ENCODE peak calls at places on chromosomes 7 and 10, in seven cellular contexts. One of them, this sample, is unnamed.

GRCh38 chr7:34675749-34676374 is 17.8 kb downstream of the NPSR1 start:
- DNase-seq in HFF-Myc: no peak
- DNase-seq in left lung: no peak
- DNase-seq in HFFc6: no peak
- DNase-seq in brain microvascular endothelial cell: no peak
- DNase-seq in AG09319: no peak
- DNase-seq in AG09309: no peak
- DNase-seq in this sample: no peak

GRCh38 chr7:55052726-55053431 is 34.1 kb downstream of the EGFR start:
- DNase-seq in HFF-Myc: no peak
- DNase-seq in left lung: no peak
- DNase-seq in HFFc6: peak
- DNase-seq in brain microvascular endothelial cell: peak
- DNase-seq in AG09319: no peak
- DNase-seq in AG09309: no peak
- DNase-seq in this sample: no peak

GRCh38 chr10:31320598-31321211 is 1.7 kb downstream of the ZEB1 start:
- DNase-seq in HFF-Myc: no peak
- DNase-seq in left lung: peak
- DNase-seq in HFFc6: peak
- DNase-seq in brain microvascular endothelial cell: peak
- DNase-seq in AG09319: no peak
- DNase-seq in AG09309: no peak
- DNase-seq in this sample: peak

GRCh38 chr7:30164567-30164966 is 29.8 kb downstream of the MTURN start:
- DNase-seq in HFF-Myc: no peak
- DNase-seq in left lung: no peak
- DNase-seq in HFFc6: peak
- DNase-seq in brain microvascular endothelial cell: peak
- DNase-seq in AG09319: no peak
- DNase-seq in AG09309: no peak
- DNase-seq in this sample: peak

GRCh38 chr7:7956531-7957221 is 11.9 kb upstream of the GLCCI1 start:
- DNase-seq in HFF-Myc: no peak
- DNase-seq in left lung: no peak
- DNase-seq in HFFc6: peak
- DNase-seq in brain microvascular endothelial cell: no peak
- DNase-seq in AG09319: no peak
- DNase-seq in AG09309: peak
- DNase-seq in this sample: no peak

GRCh38 chr10:85039311-85039710 is 710.9 kb downstream of the CCSER2 start:
- DNase-seq in HFF-Myc: no peak
- DNase-seq in left lung: no peak
- DNase-seq in HFFc6: no peak
- DNase-seq in brain microvascular endothelial cell: no peak
- DNase-seq in AG09319: no peak
- DNase-seq in AG09309: no peak
- DNase-seq in this sample: no peak

GRCh38 chr10:33880291-33880690 is 545.8 kb upstream of the NRP1 start:
- DNase-seq in HFF-Myc: no peak
- DNase-seq in left lung: no peak
- DNase-seq in HFFc6: no peak
- DNase-seq in brain microvascular endothelial cell: no peak
- DNase-seq in AG09319: no peak
- DNase-seq in AG09309: no peak
- DNase-seq in this sample: no peak

GRCh38 chr7:64300641-64301405 is 12.9 kb upstream of the ZNF736 start:
- DNase-seq in HFF-Myc: no peak
- DNase-seq in left lung: no peak
- DNase-seq in HFFc6: no peak
- DNase-seq in brain microvascular endothelial cell: no peak
- DNase-seq in AG09319: no peak
- DNase-seq in AG09309: no peak
- DNase-seq in this sample: no peak

GRCh38 chr10:59654007-59654406 is 55.6 kb downstream of the SLC16A9 start:
- DNase-seq in HFF-Myc: no peak
- DNase-seq in left lung: no peak
- DNase-seq in HFFc6: no peak
- DNase-seq in brain microvascular endothelial cell: no peak
- DNase-seq in AG09319: no peak
- DNase-seq in AG09309: no peak
- DNase-seq in this sample: no peak

GRCh38 chr10:90968448-90969086 is 47.7 kb upstream of the ANKRD1 start:
- DNase-seq in HFF-Myc: peak
- DNase-seq in left lung: no peak
- DNase-seq in HFFc6: peak
- DNase-seq in brain microvascular endothelial cell: peak
- DNase-seq in AG09319: no peak
- DNase-seq in AG09309: peak
- DNase-seq in this sample: no peak

GRCh38 chr7:130505753-130506152 is 13.9 kb downstream of the MEST start:
- DNase-seq in HFF-Myc: no peak
- DNase-seq in left lung: no peak
- DNase-seq in HFFc6: peak
- DNase-seq in brain microvascular endothelial cell: peak
- DNase-seq in AG09319: no peak
- DNase-seq in AG09309: no peak
- DNase-seq in this sample: no peak

GRCh38 chr10:101228682-101229274 is 485 bp downstream of the LBX1 start:
- DNase-seq in HFF-Myc: no peak
- DNase-seq in left lung: no peak
- DNase-seq in HFFc6: no peak
- DNase-seq in brain microvascular endothelial cell: no peak
- DNase-seq in AG09319: no peak
- DNase-seq in AG09309: no peak
- DNase-seq in this sample: no peak

DNA sequence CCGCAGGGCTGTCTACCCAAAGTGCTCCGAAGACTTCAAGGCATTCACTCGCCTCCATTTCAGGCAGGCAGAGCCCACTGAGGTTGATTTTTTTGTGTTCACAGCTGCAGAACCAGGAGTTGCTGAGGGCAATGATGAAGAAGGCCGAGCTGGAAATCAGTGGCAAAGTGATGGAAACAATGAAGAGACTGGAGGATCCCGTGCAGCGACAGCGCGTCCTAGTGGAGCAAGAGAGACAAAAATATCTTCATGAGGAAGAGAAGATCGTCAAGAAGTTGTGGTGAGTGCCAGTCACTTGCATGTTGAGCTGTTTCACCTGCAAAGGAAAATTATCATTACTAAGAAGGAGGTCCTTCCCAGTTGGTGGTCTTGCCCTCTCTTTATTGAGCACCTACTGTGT is 210.5 kb downstream of the ARHGAP21 start:
- DNase-seq in HFF-Myc: peak
- DNase-seq in left lung: no peak
- DNase-seq in HFFc6: no peak
- DNase-seq in brain microvascular endothelial cell: peak
- DNase-seq in AG09319: no peak
- DNase-seq in AG09309: no peak
- DNase-seq in this sample: no peak
- TF ChIP-seq CTCF in HFF-Myc: peak
- TF ChIP-seq CTCF in left lung: no peak
- TF ChIP-seq CTCF in HFFc6: peak
- TF ChIP-seq CTCF in brain microvascular endothelial cell: peak
- TF ChIP-seq CTCF in AG09319: peak
- TF ChIP-seq CTCF in AG09309: peak
- TF ChIP-seq CTCF in this sample: peak

GRCh38 chr7:93461350-93461749 is 113.2 kb downstream of the CALCR start:
- DNase-seq in HFF-Myc: no peak
- DNase-seq in left lung: no peak
- DNase-seq in HFFc6: no peak
- DNase-seq in brain microvascular endothelial cell: no peak
- DNase-seq in AG09319: no peak
- DNase-seq in AG09309: no peak
- DNase-seq in this sample: no peak
- TF ChIP-seq CTCF in HFF-Myc: no peak
- TF ChIP-seq CTCF in left lung: no peak
- TF ChIP-seq CTCF in HFFc6: no peak
- TF ChIP-seq CTCF in brain microvascular endothelial cell: no peak
- TF ChIP-seq CTCF in AG09319: no peak
- TF ChIP-seq CTCF in AG09309: no peak
- TF ChIP-seq CTCF in this sample: peak

GRCh38 chr7:4738711-4739527 is 36.5 kb upstream of the AP5Z1 start:
- DNase-seq in HFF-Myc: peak
- DNase-seq in left lung: no peak
- DNase-seq in HFFc6: peak
- DNase-seq in brain microvascular endothelial cell: peak
- DNase-seq in AG09319: peak
- DNase-seq in AG09309: peak
- DNase-seq in this sample: no peak
- TF ChIP-seq CTCF in HFF-Myc: no peak
- TF ChIP-seq CTCF in left lung: no peak
- TF ChIP-seq CTCF in HFFc6: peak
- TF ChIP-seq CTCF in brain microvascular endothelial cell: no peak
- TF ChIP-seq CTCF in AG09319: no peak
- TF ChIP-seq CTCF in AG09309: no peak
- TF ChIP-seq CTCF in this sample: no peak

DNA sequence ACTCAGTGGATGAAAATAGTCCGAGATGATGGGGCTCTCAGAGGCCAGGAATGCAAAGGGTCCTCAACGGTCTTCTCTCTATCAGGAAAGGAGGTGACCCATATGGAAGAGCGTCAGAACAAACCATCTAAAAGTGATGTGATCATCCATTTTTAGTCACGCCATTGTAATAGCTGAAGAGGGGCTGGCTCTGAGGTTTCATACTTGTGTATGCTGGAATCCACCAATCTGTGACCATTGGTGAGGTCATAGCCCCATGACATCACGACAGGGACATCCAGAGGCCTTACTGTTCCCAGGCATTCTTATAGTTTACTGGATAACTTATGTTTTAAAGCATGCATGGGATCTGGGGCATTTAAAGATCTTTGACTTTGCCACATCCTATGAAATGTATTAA is 83.6 kb downstream of the C10orf90 start:
- DNase-seq in HFF-Myc: no peak
- DNase-seq in left lung: no peak
- DNase-seq in HFFc6: no peak
- DNase-seq in brain microvascular endothelial cell: no peak
- DNase-seq in AG09319: no peak
- DNase-seq in AG09309: no peak
- DNase-seq in this sample: no peak
- TF ChIP-seq CTCF in HFF-Myc: no peak
- TF ChIP-seq CTCF in left lung: no peak
- TF ChIP-seq CTCF in HFFc6: no peak
- TF ChIP-seq CTCF in brain microvascular endothelial cell: no peak
- TF ChIP-seq CTCF in AG09319: no peak
- TF ChIP-seq CTCF in AG09309: no peak
- TF ChIP-seq CTCF in this sample: no peak

GRCh38 chr7:88357295-88357694 is 50.6 kb upstream of the STEAP4 start:
- DNase-seq in HFF-Myc: no peak
- DNase-seq in left lung: no peak
- DNase-seq in HFFc6: no peak
- DNase-seq in brain microvascular endothelial cell: peak
- DNase-seq in AG09319: no peak
- DNase-seq in AG09309: no peak
- DNase-seq in this sample: no peak
- TF ChIP-seq CTCF in HFF-Myc: no peak
- TF ChIP-seq CTCF in left lung: peak
- TF ChIP-seq CTCF in HFFc6: no peak
- TF ChIP-seq CTCF in brain microvascular endothelial cell: peak
- TF ChIP-seq CTCF in AG09319: peak
- TF ChIP-seq CTCF in AG09309: no peak
- TF ChIP-seq CTCF in this sample: peak

DNA sequence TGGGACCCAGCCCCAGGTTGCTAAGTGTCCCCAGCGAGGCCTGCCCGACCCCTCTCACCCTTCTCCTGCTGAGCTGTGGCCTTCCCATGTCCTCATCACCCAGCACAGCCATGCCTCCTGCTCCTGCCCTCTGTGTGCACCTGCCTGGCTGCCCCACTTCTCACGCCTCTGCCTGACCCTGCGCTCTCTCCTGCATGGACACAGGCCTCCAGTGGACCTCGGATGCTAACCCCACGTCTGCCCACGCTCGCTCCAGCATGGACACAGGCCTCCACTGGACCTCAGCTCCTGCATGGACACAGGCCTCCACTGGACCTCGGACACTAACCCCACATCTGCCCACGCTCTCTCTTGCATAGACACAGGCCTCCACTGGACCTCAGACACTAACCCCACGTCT is 111.6 kb downstream of the ADARB2 start:
- DNase-seq in HFF-Myc: no peak
- DNase-seq in left lung: no peak
- DNase-seq in HFFc6: no peak
- DNase-seq in brain microvascular endothelial cell: no peak
- DNase-seq in AG09319: no peak
- DNase-seq in AG09309: no peak
- DNase-seq in this sample: no peak
- TF ChIP-seq CTCF in HFF-Myc: no peak
- TF ChIP-seq CTCF in left lung: no peak
- TF ChIP-seq CTCF in HFFc6: no peak
- TF ChIP-seq CTCF in brain microvascular endothelial cell: no peak
- TF ChIP-seq CTCF in AG09319: no peak
- TF ChIP-seq CTCF in AG09309: no peak
- TF ChIP-seq CTCF in this sample: no peak

GRCh38 chr10:70478191-70479160 is at the start of gene PALD1:
- DNase-seq in HFF-Myc: peak
- DNase-seq in left lung: peak
- DNase-seq in HFFc6: no peak
- DNase-seq in brain microvascular endothelial cell: no peak
- DNase-seq in AG09319: no peak
- DNase-seq in AG09309: no peak
- DNase-seq in this sample: peak
- TF ChIP-seq CTCF in HFF-Myc: no peak
- TF ChIP-seq CTCF in left lung: no peak
- TF ChIP-seq CTCF in HFFc6: no peak
- TF ChIP-seq CTCF in brain microvascular endothelial cell: peak
- TF ChIP-seq CTCF in AG09319: no peak
- TF ChIP-seq CTCF in AG09309: no peak
- TF ChIP-seq CTCF in this sample: peak

GRCh38 chr10:97059006-97059871 is 126.5 kb downstream of the SLIT1 start:
- DNase-seq in HFF-Myc: no peak
- DNase-seq in left lung: no peak
- DNase-seq in HFFc6: no peak
- DNase-seq in brain microvascular endothelial cell: no peak
- DNase-seq in AG09319: no peak
- DNase-seq in AG09309: no peak
- DNase-seq in this sample: no peak
- TF ChIP-seq CTCF in HFF-Myc: no peak
- TF ChIP-seq CTCF in left lung: no peak
- TF ChIP-seq CTCF in HFFc6: no peak
- TF ChIP-seq CTCF in brain microvascular endothelial cell: peak
- TF ChIP-seq CTCF in AG09319: no peak
- TF ChIP-seq CTCF in AG09309: no peak
- TF ChIP-seq CTCF in this sample: peak

GRCh38 chr10:69786791-69787190 is 14.9 kb upstream of the COL13A1 start:
- DNase-seq in HFF-Myc: no peak
- DNase-seq in left lung: no peak
- DNase-seq in HFFc6: peak
- DNase-seq in brain microvascular endothelial cell: peak
- DNase-seq in AG09319: no peak
- DNase-seq in AG09309: no peak
- DNase-seq in this sample: no peak
- TF ChIP-seq CTCF in HFF-Myc: peak
- TF ChIP-seq CTCF in left lung: no peak
- TF ChIP-seq CTCF in HFFc6: peak
- TF ChIP-seq CTCF in brain microvascular endothelial cell: peak
- TF ChIP-seq CTCF in AG09319: peak
- TF ChIP-seq CTCF in AG09309: peak
- TF ChIP-seq CTCF in this sample: peak

DNA sequence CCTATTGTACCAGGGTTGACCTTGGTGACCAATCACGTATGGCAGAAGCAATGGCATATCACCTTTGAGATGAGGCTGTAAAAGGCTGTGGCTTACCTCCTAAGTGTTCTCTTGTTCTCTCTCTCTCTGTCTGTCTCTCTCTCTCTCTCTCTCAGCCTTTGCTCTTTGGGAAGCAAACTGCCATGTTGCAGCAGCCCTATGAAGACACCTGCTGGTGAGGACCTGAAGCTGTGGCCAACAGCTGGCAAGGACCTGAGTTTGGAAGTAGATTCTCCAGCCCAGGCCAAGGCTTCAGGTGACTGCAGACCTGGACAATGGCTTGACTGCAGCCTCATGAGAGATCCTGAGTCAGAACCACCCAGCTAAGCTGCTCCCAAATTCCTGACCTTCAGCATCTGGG is 161.4 kb downstream of the GPAM start:
- DNase-seq in HFF-Myc: no peak
- DNase-seq in left lung: no peak
- DNase-seq in HFFc6: no peak
- DNase-seq in brain microvascular endothelial cell: no peak
- DNase-seq in AG09319: no peak
- DNase-seq in AG09309: no peak
- DNase-seq in this sample: no peak
- TF ChIP-seq CTCF in HFF-Myc: no peak
- TF ChIP-seq CTCF in left lung: no peak
- TF ChIP-seq CTCF in HFFc6: no peak
- TF ChIP-seq CTCF in brain microvascular endothelial cell: no peak
- TF ChIP-seq CTCF in AG09319: no peak
- TF ChIP-seq CTCF in AG09309: no peak
- TF ChIP-seq CTCF in this sample: no peak